ENCODE peak calls at places on chromosomes 7 and 10, in ten cellular contexts. W is foreskin fibroblast; H is activated CD4-positive, alpha-beta T cell treated with anti-CD3 and anti-CD28 coated beads for 24 hours; A is iris pigment epithelial cell; C is sciatic nerve; P is tibial nerve; E is effector CD4-positive, alpha-beta T cell; B is CD8-positive, alpha-beta T cell; Y is Kasumi-1; M is pancreas. L is an unnamed sample.
A peak's percentile ranks its signal among the peaks of the same experiment; 100 is the strongest.

GRCh38 chr10:58473966-58474365 is 38.7 kb upstream of the BICC1 start:
- DNase-seq in A (peak; percentile 57), B (no peak), H (no peak), C (no peak), M (no peak), P (no peak), E (no peak), W (peak; percentile 53), Y (no peak), L (no peak)

GRCh38 chr7:27130540-27131389 is at the start of gene HOXA4:
- DNase-seq in W (peak; percentile 86), C (peak; percentile 96), M (no peak), Y (no peak), A (no peak), B (peak; percentile 70), H (peak; percentile 67), P (peak; percentile 90), E (peak; percentile 29), L (no peak)

GRCh38 chr10:130687566-130687965 is 551.4 kb downstream of the GLRX3 start:
- DNase-seq in A (no peak), E (no peak), B (no peak), H (no peak), C (no peak), W (no peak), P (no peak), Y (no peak), M (no peak), L (no peak)

GRCh38 chr10:73554729-73555128 is 36.4 kb downstream of the USP54 start:
- DNase-seq in M (no peak), Y (no peak), E (no peak), P (no peak), B (no peak), W (no peak), C (no peak), H (no peak), A (no peak), L (no peak)

GRCh38 chr10:99325261-99325660 is 3.9 kb upstream of the CNNM1 start:
- DNase-seq in C (no peak), H (no peak), B (no peak), E (no peak), Y (no peak), A (no peak), W (no peak), M (no peak), P (no peak), L (no peak)

GRCh38 chr7:112886171-112886570 is 96.0 kb upstream of the TMEM168 start:
- DNase-seq in E (no peak), W (no peak), Y (no peak), B (no peak), C (no peak), A (no peak), H (no peak), M (no peak), P (no peak), L (no peak)

GRCh38 chr10:43259981-43260761 is 6.7 kb downstream of the RASGEF1A start:
- DNase-seq in P (no peak), B (no peak), E (no peak), M (peak; percentile 77), H (no peak), C (no peak), W (no peak), A (peak; percentile 48), Y (peak; percentile 81), L (no peak)

GRCh38 chr7:123289200-123289599 is 89.4 kb upstream of the SLC13A1 start:
- DNase-seq in Y (no peak), W (no peak), H (no peak), M (no peak), A (no peak), B (no peak), C (no peak), E (no peak), P (no peak), L (no peak)

GRCh38 chr10:28668363-28669226 is 8.7 kb upstream of the BAMBI start:
- DNase-seq in M (peak; percentile 62), Y (no peak), P (peak; percentile 40), B (no peak), E (no peak), C (peak; percentile 74), A (peak; percentile 65), W (no peak), H (peak; percentile 39), L (no peak)

GRCh38 chr10:35079763-35080162 is 10.4 kb downstream of the CUL2 start:
- DNase-seq in W (peak; percentile 78), B (no peak), M (no peak), Y (no peak), P (no peak), E (no peak), H (no peak), C (no peak), A (peak; percentile 92), L (no peak)

GRCh38 chr7:41333506-41333905 is 369.4 kb downstream of the INHBA start:
- DNase-seq in B (no peak), C (no peak), M (no peak), A (peak; percentile 82), P (no peak), E (no peak), H (no peak), Y (no peak), W (peak; percentile 49), L (no peak)